ENCODE peak calls at places on chromosomes 4 and X, in seven cellular contexts. One of them, this sample, is unnamed.

GRCh38 chr4:11197942-11198341 is 230.8 kb downstream of the HS3ST1 start:
- DNase-seq in AG09309: no peak
- DNase-seq in pancreas: no peak
- DNase-seq in ovary: no peak
- DNase-seq in astrocyte: no peak
- DNase-seq in fibroblast of the aortic adventitia: no peak
- DNase-seq in psoas muscle: no peak
- DNase-seq in this sample: no peak

GRCh38 chrX:8743126-8743732 is 11.3 kb upstream of the ANOS1 start:
- DNase-seq in AG09309: no peak
- DNase-seq in pancreas: peak
- DNase-seq in ovary: no peak
- DNase-seq in astrocyte: no peak
- DNase-seq in fibroblast of the aortic adventitia: peak
- DNase-seq in psoas muscle: peak
- DNase-seq in this sample: peak

GRCh38 chr4:24809376-24809775 is 14.0 kb downstream of the SOD3 start:
- DNase-seq in AG09309: no peak
- DNase-seq in pancreas: no peak
- DNase-seq in ovary: no peak
- DNase-seq in astrocyte: no peak
- DNase-seq in fibroblast of the aortic adventitia: no peak
- DNase-seq in psoas muscle: no peak
- DNase-seq in this sample: no peak

GRCh38 chrX:71640002-71640401 is 21.7 kb upstream of the CXCR3 start:
- DNase-seq in AG09309: no peak
- DNase-seq in pancreas: no peak
- DNase-seq in ovary: no peak
- DNase-seq in astrocyte: no peak
- DNase-seq in fibroblast of the aortic adventitia: no peak
- DNase-seq in psoas muscle: no peak
- DNase-seq in this sample: no peak

GRCh38 chrX:135985974-135986312 is 708 bp downstream of the SLC9A6 start:
- DNase-seq in AG09309: no peak
- DNase-seq in pancreas: no peak
- DNase-seq in ovary: no peak
- DNase-seq in astrocyte: no peak
- DNase-seq in fibroblast of the aortic adventitia: no peak
- DNase-seq in psoas muscle: no peak
- DNase-seq in this sample: no peak

GRCh38 chr4:147985376-147985775 is 253.5 kb downstream of the ARHGAP10 start:
- DNase-seq in AG09309: no peak
- DNase-seq in pancreas: no peak
- DNase-seq in ovary: no peak
- DNase-seq in astrocyte: no peak
- DNase-seq in fibroblast of the aortic adventitia: no peak
- DNase-seq in psoas muscle: no peak
- DNase-seq in this sample: no peak

GRCh38 chr4:25030283-25031076 is at the start of gene LGI2:
- DNase-seq in AG09309: no peak
- DNase-seq in pancreas: peak
- DNase-seq in ovary: peak
- DNase-seq in astrocyte: peak
- DNase-seq in fibroblast of the aortic adventitia: no peak
- DNase-seq in psoas muscle: no peak
- DNase-seq in this sample: peak

GRCh38 chr4:123398803-123399637 is 2.4 kb downstream of the SPRY1 start:
- DNase-seq in AG09309: no peak
- DNase-seq in pancreas: peak
- DNase-seq in ovary: peak
- DNase-seq in astrocyte: peak
- DNase-seq in fibroblast of the aortic adventitia: peak
- DNase-seq in psoas muscle: peak
- DNase-seq in this sample: peak

GRCh38 chr4:86921608-86922252 is 13.1 kb upstream of the AFF1 start:
- DNase-seq in AG09309: no peak
- DNase-seq in pancreas: no peak
- DNase-seq in ovary: no peak
- DNase-seq in astrocyte: no peak
- DNase-seq in fibroblast of the aortic adventitia: no peak
- DNase-seq in psoas muscle: no peak
- DNase-seq in this sample: no peak

GRCh38 chr4:111464251-111465045 is 680.8 kb upstream of the FAM241A start:
- DNase-seq in AG09309: peak
- DNase-seq in pancreas: no peak
- DNase-seq in ovary: no peak
- DNase-seq in astrocyte: no peak
- DNase-seq in fibroblast of the aortic adventitia: peak
- DNase-seq in psoas muscle: no peak
- DNase-seq in this sample: no peak

GRCh38 chr4:53747401-53747800 is 156.1 kb upstream of the LNX1 start:
- DNase-seq in AG09309: no peak
- DNase-seq in pancreas: no peak
- DNase-seq in ovary: no peak
- DNase-seq in astrocyte: no peak
- DNase-seq in fibroblast of the aortic adventitia: peak
- DNase-seq in psoas muscle: no peak
- DNase-seq in this sample: no peak

GRCh38 chr4:41281038-41281634 is 24.4 kb downstream of the UCHL1 start:
- DNase-seq in AG09309: peak
- DNase-seq in pancreas: peak
- DNase-seq in ovary: peak
- DNase-seq in astrocyte: peak
- DNase-seq in fibroblast of the aortic adventitia: peak
- DNase-seq in psoas muscle: no peak
- DNase-seq in this sample: peak

GRCh38 chrX:144791298-144791697 is 456.0 kb upstream of the SPANXN1 start:
- DNase-seq in AG09309: no peak
- DNase-seq in pancreas: no peak
- DNase-seq in ovary: no peak
- DNase-seq in astrocyte: no peak
- DNase-seq in fibroblast of the aortic adventitia: no peak
- DNase-seq in psoas muscle: no peak
- DNase-seq in this sample: no peak

DNA sequence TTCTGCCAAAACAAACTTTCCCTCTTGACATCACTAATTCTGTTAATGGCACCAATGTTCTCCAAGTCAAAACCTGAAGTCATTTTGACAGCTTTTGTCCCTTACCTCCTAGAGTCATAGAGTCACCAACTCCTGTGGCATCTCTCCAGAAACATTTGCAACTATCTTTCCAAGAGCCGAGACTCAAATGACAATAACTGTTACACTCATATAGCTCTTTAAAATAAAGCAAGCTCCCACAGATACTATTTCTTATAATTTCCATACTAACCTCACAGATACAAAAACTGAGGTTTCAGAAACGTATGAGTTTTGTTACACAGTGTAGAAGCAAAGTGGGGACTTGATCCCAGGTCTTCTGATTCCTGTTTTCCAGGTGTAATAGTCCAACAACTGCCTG is 18.3 kb downstream of the GPRIN3 start:
- DNase-seq in AG09309: no peak
- DNase-seq in pancreas: no peak
- DNase-seq in ovary: no peak
- DNase-seq in astrocyte: no peak
- DNase-seq in fibroblast of the aortic adventitia: no peak
- DNase-seq in psoas muscle: no peak
- DNase-seq in this sample: no peak
- H3K4me3 ChIP-seq in AG09309: no peak
- H3K4me3 ChIP-seq in pancreas: no peak
- H3K4me3 ChIP-seq in ovary: no peak
- H3K4me3 ChIP-seq in astrocyte: no peak
- H3K4me3 ChIP-seq in fibroblast of the aortic adventitia: no peak
- H3K4me3 ChIP-seq in psoas muscle: no peak
- H3K4me3 ChIP-seq in this sample: no peak

DNA sequence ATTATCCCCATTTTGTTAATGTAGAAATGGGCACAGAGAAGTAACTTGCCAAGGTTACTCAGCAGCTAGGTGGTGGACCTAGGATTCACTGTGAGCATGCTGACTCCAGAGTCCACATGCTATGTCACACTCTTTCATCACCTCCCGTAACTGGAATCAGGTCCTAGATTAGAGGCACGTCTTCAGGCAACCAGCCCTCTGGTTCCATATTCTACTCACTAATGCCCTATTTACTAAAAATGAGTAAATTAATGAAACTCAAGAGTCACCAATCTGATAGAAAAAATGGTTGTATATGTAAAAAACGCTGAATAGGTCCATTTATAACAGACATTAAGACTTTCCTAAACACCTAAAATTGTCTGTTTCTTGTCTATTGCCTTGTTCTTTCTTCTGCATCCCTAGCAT is 7.7 kb upstream of the RUFY3 start:
- DNase-seq in AG09309: no peak
- DNase-seq in pancreas: no peak
- DNase-seq in ovary: no peak
- DNase-seq in astrocyte: no peak
- DNase-seq in fibroblast of the aortic adventitia: peak
- DNase-seq in psoas muscle: no peak
- DNase-seq in this sample: no peak
- H3K4me3 ChIP-seq in AG09309: no peak
- H3K4me3 ChIP-seq in pancreas: no peak
- H3K4me3 ChIP-seq in ovary: no peak
- H3K4me3 ChIP-seq in astrocyte: no peak
- H3K4me3 ChIP-seq in fibroblast of the aortic adventitia: no peak
- H3K4me3 ChIP-seq in psoas muscle: peak
- H3K4me3 ChIP-seq in this sample: no peak

GRCh38 chr4:23305026-23305425 is 584.8 kb downstream of the PPARGC1A start:
- DNase-seq in AG09309: no peak
- DNase-seq in pancreas: no peak
- DNase-seq in ovary: no peak
- DNase-seq in astrocyte: peak
- DNase-seq in fibroblast of the aortic adventitia: no peak
- DNase-seq in psoas muscle: no peak
- DNase-seq in this sample: no peak
- H3K4me3 ChIP-seq in AG09309: no peak
- H3K4me3 ChIP-seq in pancreas: no peak
- H3K4me3 ChIP-seq in ovary: no peak
- H3K4me3 ChIP-seq in astrocyte: no peak
- H3K4me3 ChIP-seq in fibroblast of the aortic adventitia: no peak
- H3K4me3 ChIP-seq in psoas muscle: no peak
- H3K4me3 ChIP-seq in this sample: no peak

GRCh38 chr4:680565-680930 is 6.2 kb downstream of the MYL5 start:
- DNase-seq in AG09309: no peak
- DNase-seq in pancreas: no peak
- DNase-seq in ovary: no peak
- DNase-seq in astrocyte: no peak
- DNase-seq in fibroblast of the aortic adventitia: no peak
- DNase-seq in psoas muscle: peak
- DNase-seq in this sample: no peak
- H3K4me3 ChIP-seq in AG09309: peak
- H3K4me3 ChIP-seq in pancreas: no peak
- H3K4me3 ChIP-seq in ovary: no peak
- H3K4me3 ChIP-seq in astrocyte: peak
- H3K4me3 ChIP-seq in fibroblast of the aortic adventitia: no peak
- H3K4me3 ChIP-seq in psoas muscle: peak
- H3K4me3 ChIP-seq in this sample: no peak